ENCODE peak calls at places on chromosome 4, in seven cellular contexts. I is left ventricle myocardium inferior, C is MM.1S, W is AG09319, Q is mesothelial cell of epicardium, O is GM23338, N is right atrium auricular region. X is an unnamed sample.

GRCh38 chr4:84325625-84326024 is 173.5 kb downstream of the NKX6-1 start:
- DNase-seq in I (no peak), C (no peak), W (no peak), Q (no peak), O (peak), N (no peak), X (no peak)

GRCh38 chr4:103272174-103272573 is 74.0 kb upstream of the CENPE start:
- DNase-seq in I (no peak), C (no peak), W (no peak), Q (no peak), O (no peak), N (no peak), X (no peak)

GRCh38 chr4:105191621-105192210 is 45.0 kb downstream of the TET2 start:
- DNase-seq in I (no peak), C (no peak), W (no peak), Q (no peak), O (peak), N (no peak), X (peak)

GRCh38 chr4:121784975-121785374 is 16.1 kb upstream of the EXOSC9 start:
- DNase-seq in I (no peak), C (no peak), W (peak), Q (no peak), O (no peak), N (no peak), X (no peak)

GRCh38 chr4:53706422-53707032 is 115.2 kb upstream of the LNX1 start:
- DNase-seq in I (no peak), C (peak), W (peak), Q (no peak), O (peak), N (no peak), X (peak)

GRCh38 chr4:102263024-102263787 is 82.1 kb downstream of the SLC39A8 start:
- DNase-seq in I (no peak), C (peak), W (peak), Q (no peak), O (peak), N (no peak), X (peak)

GRCh38 chr4:78644744-78645330 is 93.3 kb downstream of the ANXA3 start:
- DNase-seq in I (peak), C (peak), W (peak), Q (no peak), O (peak), N (peak), X (peak)

GRCh38 chr4:53365121-53365485 is 758 bp downstream of the SCFD2 start:
- DNase-seq in I (no peak), C (peak), W (no peak), Q (no peak), O (peak), N (no peak), X (peak)

GRCh38 chr4:64326507-64326906 is 82.7 kb downstream of the TECRL start:
- DNase-seq in I (no peak), C (no peak), W (no peak), Q (no peak), O (no peak), N (no peak), X (no peak)

GRCh38 chr4:113116414-113117345 is 67.2 kb downstream of the ANK2 start:
- DNase-seq in I (no peak), C (no peak), W (no peak), Q (no peak), O (peak), N (no peak), X (no peak)

GRCh38 chr4:32140636-32141035 is 1420.5 kb downstream of the PCDH7 start:
- DNase-seq in I (no peak), C (peak), W (no peak), Q (no peak), O (no peak), N (no peak), X (peak)

GRCh38 chr4:159366966-159367365 is 264.1 kb downstream of the RAPGEF2 start:
- DNase-seq in I (peak), C (no peak), W (no peak), Q (no peak), O (no peak), N (no peak), X (no peak)

GRCh38 chr4:83281326-83281725 is 3.3 kb downstream of the COQ2 start:
- DNase-seq in I (no peak), C (no peak), W (no peak), Q (no peak), O (peak), N (no peak), X (peak)

GRCh38 chr4:39062094-39062493 is at the start of gene KLHL5:
- DNase-seq in I (no peak), C (no peak), W (no peak), Q (no peak), O (peak), N (no peak), X (peak)

GRCh38 chr4:17544205-17544604 is 29.2 kb downstream of the CLRN2 start:
- DNase-seq in I (no peak), C (no peak), W (no peak), Q (no peak), O (peak), N (no peak), X (peak)

GRCh38 chr4:99712530-99712929 is 54.9 kb upstream of the C4orf54 start:
- DNase-seq in I (no peak), C (no peak), W (no peak), Q (no peak), O (no peak), N (no peak), X (no peak)

GRCh38 chr4:89939994-89940393 is 45.3 kb downstream of the MMRN1 start:
- DNase-seq in I (peak), C (no peak), W (no peak), Q (no peak), O (no peak), N (no peak), X (no peak)

GRCh38 chr4:60389636-60390035 is 810.5 kb upstream of the ADGRL3 start:
- DNase-seq in I (no peak), C (no peak), W (no peak), Q (no peak), O (peak), N (no peak), X (no peak)

GRCh38 chr4:7967063-7967440 is 27.4 kb upstream of the AFAP1 start:
- DNase-seq in I (no peak), C (no peak), W (no peak), Q (no peak), O (no peak), N (no peak), X (no peak)

GRCh38 chr4:73139991-73140390 is 70.5 kb upstream of the COX18 start:
- DNase-seq in I (no peak), C (no peak), W (no peak), Q (no peak), O (no peak), N (no peak), X (no peak)

GRCh38 chr4:5033266-5033945 is 14.1 kb upstream of the CYTL1 start:
- DNase-seq in I (peak), C (no peak), W (no peak), Q (no peak), O (no peak), N (no peak), X (peak)

GRCh38 chr4:165517216-165517615 is 138.4 kb downstream of the CPE start:
- DNase-seq in I (no peak), C (no peak), W (no peak), Q (no peak), O (no peak), N (no peak), X (no peak)

GRCh38 chr4:38921151-38921550 is 53.5 kb downstream of the FAM114A1 start:
- DNase-seq in I (no peak), C (no peak), W (no peak), Q (no peak), O (no peak), N (no peak), X (no peak)

GRCh38 chr4:71765349-71765748 is 18.5 kb downstream of the GC start:
- DNase-seq in I (no peak), C (no peak), W (no peak), Q (no peak), O (peak), N (no peak), X (no peak)

GRCh38 chr4:183876268-183876934 is 28.7 kb upstream of the STOX2 start:
- DNase-seq in I (peak), C (no peak), W (peak), Q (peak), O (no peak), N (peak), X (no peak)

GRCh38 chr4:99710681-99711345 is 53.2 kb upstream of the C4orf54 start:
- DNase-seq in I (no peak), C (no peak), W (no peak), Q (no peak), O (no peak), N (no peak), X (no peak)

GRCh38 chr4:147247577-147247976 is 233.3 kb upstream of the EDNRA start:
- DNase-seq in I (no peak), C (no peak), W (no peak), Q (no peak), O (peak), N (no peak), X (no peak)

GRCh38 chr4:4200624-4201023 is 26.1 kb downstream of the OTOP1 start:
- DNase-seq in I (no peak), C (no peak), W (no peak), Q (no peak), O (no peak), N (no peak), X (no peak)

GRCh38 chr4:98166731-98167041 is 23.4 kb upstream of the STPG2 start:
- DNase-seq in I (no peak), C (no peak), W (no peak), Q (no peak), O (no peak), N (no peak), X (no peak)

DNA sequence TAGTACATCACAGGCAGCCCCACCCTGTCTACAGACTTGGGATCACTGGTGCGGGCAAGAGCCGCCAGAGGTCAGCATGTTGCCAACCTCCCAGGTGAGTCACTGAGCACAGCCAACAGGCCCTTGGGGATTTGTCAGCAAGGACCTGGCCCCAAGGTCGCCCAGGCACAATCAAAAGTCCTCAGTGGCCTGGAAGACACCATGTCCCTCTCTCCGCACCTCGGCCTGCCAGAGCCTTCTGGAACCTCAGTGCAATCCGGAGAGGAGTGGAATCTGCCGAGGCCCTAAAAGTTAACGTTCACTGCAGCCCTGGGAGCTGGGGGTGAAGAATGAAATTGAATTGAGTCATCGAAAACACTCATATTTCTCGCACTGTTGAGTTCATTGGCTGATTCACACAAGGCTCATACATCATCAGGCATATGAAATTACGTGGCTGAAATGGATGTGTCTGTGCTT is 74.3 kb downstream of the WFS1 start:
- DNase-seq in I (no peak), C (peak), W (no peak), Q (no peak), O (no peak), N (no peak), X (peak)
- TF ChIP-seq CTCF in I (no peak), C (peak), W (no peak), Q (no peak), O (peak), N (no peak), X (peak)

GRCh38 chr4:153465922-153466636 is at the start of gene TMEM131L:
- DNase-seq in I (peak), C (peak), W (no peak), Q (peak), O (peak), N (no peak), X (peak)
- TF ChIP-seq CTCF in I (peak), C (no peak), W (peak), Q (no peak), O (no peak), N (peak), X (no peak)

GRCh38 chr4:130559268-130559667 is 1463.3 kb downstream of the C4orf33 start:
- DNase-seq in I (no peak), C (no peak), W (no peak), Q (no peak), O (no peak), N (no peak), X (no peak)

GRCh38 chr4:130563891-130564418 is 1468.0 kb downstream of the C4orf33 start:
- DNase-seq in I (no peak), C (no peak), W (no peak), Q (no peak), O (peak), N (no peak), X (no peak)

GRCh38 chr4:130568746-130569145 is 1472.8 kb downstream of the C4orf33 start:
- DNase-seq in I (no peak), C (no peak), W (no peak), Q (no peak), O (no peak), N (no peak), X (no peak)

GRCh38 chr4:130563185-130563890 is 1467.4 kb downstream of the C4orf33 start:
- DNase-seq in I (peak), C (peak), W (peak), Q (no peak), O (peak), N (peak), X (no peak)
- TF ChIP-seq CTCF in I (peak), C (peak), W (peak), Q (no peak), O (peak), N (peak), X (no peak)

GRCh38 chr4:178632415-178632814 is 1190.2 kb upstream of the AGA start:
- DNase-seq in I (no peak), C (no peak), W (no peak), Q (no peak), O (no peak), N (no peak), X (no peak)

GRCh38 chr4:178633263-178633662 is 1191.0 kb upstream of the AGA start:
- DNase-seq in I (no peak), C (no peak), W (no peak), Q (no peak), O (peak), N (no peak), X (no peak)
- TF ChIP-seq CTCF in I (no peak), C (no peak), W (no peak), Q (peak), O (peak), N (no peak), X (no peak)

GRCh38 chr4:52172166-52172565 is 121.1 kb downstream of the SPATA18 start:
- DNase-seq in I (no peak), C (no peak), W (no peak), Q (no peak), O (peak), N (no peak), X (no peak)
- TF ChIP-seq CTCF in I (no peak), C (no peak), W (no peak), Q (no peak), O (peak), N (no peak), X (no peak)

DNA sequence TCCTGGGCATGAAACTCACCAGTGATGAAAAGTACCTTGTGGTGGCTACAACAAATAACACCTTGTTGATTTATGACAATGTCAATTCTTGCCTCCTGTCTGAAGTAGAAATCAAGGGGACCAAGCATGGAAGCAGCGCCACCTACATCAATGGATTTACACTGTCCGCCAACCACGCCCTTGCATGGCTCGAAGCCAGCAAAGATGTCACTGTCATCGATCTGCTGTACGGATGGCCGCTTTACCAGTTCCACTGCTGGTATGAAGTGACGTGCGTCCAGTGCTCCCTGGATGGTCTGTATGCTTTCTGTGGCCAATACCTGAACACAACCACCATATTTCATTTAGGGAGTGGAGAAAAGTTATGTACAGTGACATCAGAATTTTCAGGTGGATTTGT is 200.5 kb downstream of the NWD2 start:
- DNase-seq in I (no peak), C (no peak), W (no peak), Q (no peak), O (no peak), N (no peak), X (no peak)
- TF ChIP-seq CTCF in I (no peak), C (no peak), W (no peak), Q (no peak), O (no peak), N (no peak), X (no peak)

DNA sequence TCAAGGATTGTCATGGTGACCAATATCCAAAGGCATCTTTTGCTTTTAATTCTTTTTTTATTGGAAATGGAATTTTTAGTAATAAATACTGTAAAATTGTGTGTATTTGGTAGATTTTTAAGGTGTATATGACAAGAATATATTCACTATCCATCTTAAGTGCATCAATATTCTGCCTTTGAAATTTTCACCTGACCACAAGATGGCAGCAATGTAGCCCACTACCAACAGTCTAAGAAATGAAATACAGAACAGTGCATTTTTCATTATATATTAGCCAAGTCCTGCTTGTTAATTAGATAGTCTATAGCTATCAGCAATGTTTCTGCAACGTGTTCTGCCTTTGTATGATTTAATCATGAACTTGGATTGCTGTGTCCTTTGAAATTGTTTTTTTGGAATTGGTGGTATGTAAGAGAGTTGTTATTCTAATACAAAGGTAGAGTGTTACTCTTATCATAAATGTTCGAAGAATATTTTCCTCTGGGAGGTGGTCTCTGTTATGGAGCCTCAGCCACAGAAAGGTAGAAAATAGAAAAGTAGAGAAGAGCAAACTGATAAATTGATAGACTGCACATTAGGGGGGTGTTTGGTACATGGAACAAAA is 38.2 kb downstream of the HPGDS start:
- DNase-seq in I (no peak), C (peak), W (peak), Q (no peak), O (peak), N (no peak), X (peak)
- TF ChIP-seq CTCF in I (peak), C (peak), W (peak), Q (peak), O (peak), N (peak), X (peak)

GRCh38 chr4:168679397-168680176 is 182.7 kb downstream of the PALLD start:
- DNase-seq in I (no peak), C (no peak), W (no peak), Q (no peak), O (no peak), N (no peak), X (no peak)
- TF ChIP-seq CTCF in I (no peak), C (no peak), W (no peak), Q (no peak), O (no peak), N (no peak), X (no peak)

GRCh38 chr4:76950052-76950845 is 697 bp downstream of the SEPTIN11 start:
- DNase-seq in I (peak), C (peak), W (no peak), Q (peak), O (peak), N (no peak), X (peak)
- TF ChIP-seq CTCF in I (no peak), C (no peak), W (no peak), Q (no peak), O (peak), N (no peak), X (no peak)